ENCODE peak calls at places on chromosomes 6 and 20, in six cellular contexts. I is stimulated activated naive B cell treated with anti-CD40 and anti-IgM and Interleukin-4, amounts not matched to agents 10 μg/mL and 1 μg/mL and 100 μg/mL, for 72 hours; V is pulmonary artery endothelial cell; J is colonic mucosa; P is AG09319; F is Right ventricle myocardium superior. S is an unnamed sample.

GRCh38 chr6:142913511-142914047 is 31.4 kb downstream of the HIVEP2 start:
- DNase-seq in I (peak; percentile 84), V (no peak), J (no peak), P (no peak), F (no peak), S (no peak)

GRCh38 chr6:35476004-35476403 is 7.8 kb downstream of the RPL10A start:
- DNase-seq in I (no peak), V (no peak), J (no peak), P (no peak), F (no peak), S (no peak)

GRCh38 chr6:33702345-33702977 is 9.0 kb downstream of the UQCC2 start:
- DNase-seq in I (no peak), V (no peak), J (no peak), P (no peak), F (no peak), S (peak; percentile 81)

GRCh38 chr6:151041686-151042085 is 176.2 kb downstream of the MTHFD1L start:
- DNase-seq in I (no peak), V (no peak), J (no peak), P (no peak), F (no peak), S (no peak)

GRCh38 chr6:161137839-161138544 is 135.9 kb downstream of the AGPAT4 start:
- DNase-seq in I (no peak), V (no peak), J (no peak), P (no peak), F (no peak), S (no peak)

GRCh38 chr6:151034825-151035781 is 169.6 kb downstream of the MTHFD1L start:
- DNase-seq in I (no peak), V (no peak), J (no peak), P (no peak), F (no peak), S (no peak)

GRCh38 chr20:63529180-63529860 is 7.9 kb downstream of the PTK6 start:
- DNase-seq in I (no peak), V (no peak), J (no peak), P (no peak), F (no peak), S (no peak)

GRCh38 chr6:170271771-170272314 is 19.0 kb downstream of the DLL1 start:
- DNase-seq in I (peak; percentile 85), V (no peak), J (peak; percentile 56), P (no peak), F (peak; percentile 73), S (no peak)

GRCh38 chr20:4076671-4077070 is 61.3 kb upstream of the RNF24 start:
- DNase-seq in I (no peak), V (peak; percentile 75), J (no peak), P (no peak), F (no peak), S (peak; percentile 63)

GRCh38 chr6:119443993-119444641 is 94.6 kb upstream of the MAN1A1 start:
- DNase-seq in I (no peak), V (no peak), J (no peak), P (no peak), F (no peak), S (no peak)

GRCh38 chr6:75281643-75282042 is 2.9 kb downstream of the TMEM30A start:
- DNase-seq in I (no peak), V (no peak), J (no peak), P (no peak), F (no peak), S (no peak)

GRCh38 chr6:118202517-118202916 is 295.5 kb downstream of the SLC35F1 start:
- DNase-seq in I (no peak), V (no peak), J (no peak), P (no peak), F (no peak), S (no peak)

GRCh38 chr6:33882154-33882553 is 78.4 kb upstream of the MLN start:
- DNase-seq in I (no peak), V (no peak), J (no peak), P (no peak), F (no peak), S (no peak)

GRCh38 chr20:38435555-38435939 is 419 bp upstream of the SNHG17 start:
- DNase-seq in I (no peak), V (no peak), J (no peak), P (no peak), F (no peak), S (peak; percentile 43)

GRCh38 chr6:25013249-25013648 is 77.5 kb upstream of the RIPOR2 start:
- DNase-seq in I (no peak), V (no peak), J (no peak), P (no peak), F (no peak), S (no peak)

GRCh38 chr6:12760911-12761310 is 44.3 kb downstream of the PHACTR1 start:
- DNase-seq in I (no peak), V (no peak), J (no peak), P (no peak), F (no peak), S (no peak)

GRCh38 chr6:154754152-154754551 is 20.9 kb downstream of the SCAF8 start:
- DNase-seq in I (no peak), V (no peak), J (no peak), P (no peak), F (no peak), S (peak; percentile 26)

GRCh38 chr6:167255918-167256553 is 35.1 kb upstream of the UNC93A start:
- DNase-seq in I (no peak), V (no peak), J (no peak), P (no peak), F (no peak), S (no peak)

GRCh38 chr6:27651371-27651732 is 178.4 kb upstream of the ZNF184 start:
- DNase-seq in I (no peak), V (no peak), J (no peak), P (no peak), F (no peak), S (no peak)

GRCh38 chr6:38801305-38801704 is 86.2 kb downstream of the DNAH8 start:
- DNase-seq in I (no peak), V (no peak), J (no peak), P (no peak), F (no peak), S (no peak)

GRCh38 chr6:72386324-72386723 is 235.5 kb upstream of the KCNQ5 start:
- DNase-seq in I (no peak), V (no peak), J (no peak), P (no peak), F (no peak), S (no peak)

GRCh38 chr6:11429577-11429976 is 108.0 kb upstream of the TMEM170B start:
- DNase-seq in I (no peak), V (no peak), J (no peak), P (no peak), F (no peak), S (no peak)

GRCh38 chr20:61322151-61322860 is 70.2 kb downstream of the CDH4 start:
- DNase-seq in I (no peak), V (no peak), J (no peak), P (no peak), F (no peak), S (no peak)

GRCh38 chr20:8033447-8033846 is 13.9 kb upstream of the TMX4 start:
- DNase-seq in I (no peak), V (no peak), J (no peak), P (no peak), F (no peak), S (no peak)